ENCODE peak calls at places on chromosomes 6 and 20, in nine cellular contexts. S is uterus, B is HFFc6, Q is left ventricle myocardium inferior, O is AG04450, D is HFF-Myc, R is fibroblast of mammary gland, Y is right atrium auricular region, K is fibroblast of lung. Z is an unnamed sample.

GRCh38 chr6:43972915-43973304 is 154.3 kb downstream of the MRPL14 start:
- DNase-seq in S (peak), B (peak), Q (peak), O (peak), D (peak), R (peak), Y (peak), K (peak), Z (no peak)

GRCh38 chr6:37788259-37788658 is 31.3 kb upstream of the ZFAND3 start:
- DNase-seq in S (no peak), B (no peak), Q (no peak), O (no peak), D (no peak), R (no peak), Y (no peak), K (no peak), Z (no peak)

GRCh38 chr20:62500237-62500864 is 24.6 kb upstream of the GATA5 start:
- DNase-seq in S (peak), B (peak), Q (peak), O (no peak), D (no peak), R (peak), Y (peak), K (peak), Z (no peak)

GRCh38 chr6:42618105-42618504 is 54.3 kb downstream of the UBR2 start:
- DNase-seq in S (no peak), B (no peak), Q (no peak), O (no peak), D (no peak), R (no peak), Y (no peak), K (no peak), Z (no peak)

GRCh38 chr20:6632187-6632586 is 135.3 kb upstream of the BMP2 start:
- DNase-seq in S (peak), B (no peak), Q (peak), O (no peak), D (no peak), R (peak), Y (no peak), K (peak), Z (no peak)

GRCh38 chr6:132790450-132790849 is 8.0 kb downstream of the SLC18B1 start:
- DNase-seq in S (no peak), B (no peak), Q (no peak), O (no peak), D (no peak), R (no peak), Y (no peak), K (no peak), Z (no peak)

GRCh38 chr20:10375191-10375590 is 58.8 kb downstream of the MKKS start:
- DNase-seq in S (no peak), B (no peak), Q (no peak), O (no peak), D (no peak), R (no peak), Y (no peak), K (peak), Z (no peak)

GRCh38 chr6:132478697-132479096 is 34.2 kb downstream of the STX7 start:
- DNase-seq in S (no peak), B (no peak), Q (no peak), O (no peak), D (no peak), R (no peak), Y (no peak), K (no peak), Z (no peak)

GRCh38 chr6:21665101-21665435 is 71.5 kb downstream of the SOX4 start:
- DNase-seq in S (peak), B (no peak), Q (no peak), O (no peak), D (no peak), R (peak), Y (no peak), K (peak), Z (no peak)

GRCh38 chr20:49482173-49482572 is 295 bp downstream of the KCNB1 start:
- DNase-seq in S (no peak), B (no peak), Q (no peak), O (no peak), D (no peak), R (no peak), Y (no peak), K (no peak), Z (no peak)

GRCh38 chr6:73873081-73873480 is 177.1 kb downstream of the CD109 start:
- DNase-seq in S (no peak), B (peak), Q (no peak), O (no peak), D (no peak), R (peak), Y (no peak), K (no peak), Z (no peak)

GRCh38 chr6:81753709-81754678 is 1.5 kb upstream of the TENT5A start:
- DNase-seq in S (peak), B (peak), Q (peak), O (no peak), D (no peak), R (peak), Y (peak), K (peak), Z (no peak)

GRCh38 chr6:92339891-92340290 is 1079.5 kb downstream of the EPHA7 start:
- DNase-seq in S (no peak), B (no peak), Q (no peak), O (no peak), D (no peak), R (no peak), Y (no peak), K (no peak), Z (no peak)

GRCh38 chr20:60160451-60160850 is 202.2 kb downstream of the CDH26 start:
- DNase-seq in S (no peak), B (no peak), Q (no peak), O (no peak), D (no peak), R (no peak), Y (no peak), K (no peak), Z (no peak)

GRCh38 chr6:97669191-97669651 is 386.2 kb upstream of the MMS22L start:
- DNase-seq in S (no peak), B (no peak), Q (peak), O (no peak), D (no peak), R (no peak), Y (no peak), K (peak), Z (no peak)

GRCh38 chr6:110282412-110282811 is 75.7 kb downstream of the METTL24 start:
- DNase-seq in S (no peak), B (no peak), Q (no peak), O (no peak), D (no peak), R (no peak), Y (no peak), K (no peak), Z (no peak)

GRCh38 chr6:69601132-69601531 is 195.7 kb downstream of the LMBRD1 start:
- DNase-seq in S (no peak), B (no peak), Q (no peak), O (no peak), D (no peak), R (no peak), Y (no peak), K (no peak), Z (no peak)

DNA sequence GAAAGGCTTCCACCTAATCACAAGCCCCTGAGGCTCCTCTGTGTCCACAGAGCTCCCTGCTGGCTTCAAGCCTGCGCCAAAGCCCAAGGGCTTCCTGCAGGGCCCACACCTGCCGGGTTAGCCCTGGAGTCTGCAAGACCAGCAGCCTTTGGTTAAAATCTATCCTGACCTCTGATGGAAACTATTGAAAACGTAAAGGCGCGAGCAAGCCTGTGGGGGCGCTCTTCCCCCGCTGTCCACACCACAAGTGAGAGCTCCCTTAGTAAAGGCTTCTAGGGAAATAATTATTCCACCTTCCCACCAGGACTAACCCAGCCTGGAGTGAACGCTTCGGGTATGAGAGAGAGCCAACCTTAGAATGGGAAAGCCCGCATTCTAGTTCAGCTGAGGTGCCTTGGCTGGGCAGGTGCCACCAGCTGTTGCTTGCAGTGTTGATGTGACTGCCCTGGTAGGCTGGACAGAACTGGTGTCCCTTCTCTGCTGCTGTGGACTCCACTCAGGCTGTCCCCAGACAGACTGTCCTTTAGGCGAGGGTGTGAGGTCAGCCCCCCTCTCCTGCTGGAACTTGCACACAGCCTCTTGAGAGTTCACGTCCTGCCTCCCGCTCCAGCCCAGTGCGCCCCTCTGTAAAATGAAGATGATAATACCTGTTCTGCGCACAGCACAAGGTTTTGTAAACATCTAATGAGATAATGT is 68.7 kb downstream of the SYTL3 start:
- DNase-seq in S (no peak), B (no peak), Q (no peak), O (no peak), D (no peak), R (no peak), Y (no peak), K (no peak), Z (no peak)
- TF ChIP-seq CTCF in S (peak), B (peak), Q (peak), O (peak), D (peak), R (peak), Y (peak), K (peak), Z (peak)

GRCh38 chr6:30721198-30722024 is 1.3 kb downstream of the TUBB start:
- DNase-seq in S (peak), B (peak), Q (peak), O (peak), D (no peak), R (peak), Y (peak), K (peak), Z (no peak)
- TF ChIP-seq CTCF in S (peak), B (peak), Q (peak), O (peak), D (peak), R (no peak), Y (peak), K (peak), Z (no peak)

GRCh38 chr20:20821496-20822260 is 109.2 kb upstream of the RALGAPA2 start:
- DNase-seq in S (no peak), B (no peak), Q (no peak), O (no peak), D (no peak), R (no peak), Y (no peak), K (no peak), Z (no peak)
- TF ChIP-seq CTCF in S (no peak), B (no peak), Q (no peak), O (no peak), D (no peak), R (no peak), Y (no peak), K (no peak), Z (no peak)

GRCh38 chr20:57049298-57049697 is 217.1 kb downstream of the BMP7 start:
- DNase-seq in S (no peak), B (no peak), Q (no peak), O (no peak), D (no peak), R (no peak), Y (no peak), K (no peak), Z (no peak)
- TF ChIP-seq CTCF in S (no peak), B (no peak), Q (no peak), O (no peak), D (no peak), R (no peak), Y (no peak), K (no peak), Z (no peak)

GRCh38 chr20:40797425-40797824 is 108.4 kb upstream of the MAFB start:
- DNase-seq in S (no peak), B (peak), Q (no peak), O (no peak), D (no peak), R (peak), Y (peak), K (peak), Z (no peak)
- TF ChIP-seq CTCF in S (no peak), B (peak), Q (peak), O (peak), D (peak), R (peak), Y (peak), K (peak), Z (peak)

GRCh38 chr20:53502820-53503219 is 90.8 kb downstream of the ZNF217 start:
- DNase-seq in S (no peak), B (no peak), Q (no peak), O (no peak), D (no peak), R (no peak), Y (no peak), K (no peak), Z (no peak)
- TF ChIP-seq CTCF in S (no peak), B (no peak), Q (no peak), O (no peak), D (no peak), R (no peak), Y (no peak), K (no peak), Z (no peak)

GRCh38 chr20:22908944-22909343 is 126.2 kb upstream of the SSTR4 start:
- DNase-seq in S (no peak), B (no peak), Q (no peak), O (no peak), D (no peak), R (no peak), Y (no peak), K (no peak), Z (no peak)

GRCh38 chr20:22908437-22908836 is 126.7 kb upstream of the SSTR4 start:
- DNase-seq in S (no peak), B (no peak), Q (no peak), O (no peak), D (no peak), R (no peak), Y (no peak), K (no peak), Z (no peak)

GRCh38 chr20:22910287-22910852 is 124.7 kb upstream of the SSTR4 start:
- DNase-seq in S (no peak), B (no peak), Q (no peak), O (no peak), D (no peak), R (no peak), Y (no peak), K (no peak), Z (no peak)

GRCh38 chr20:22905667-22906066 is 129.4 kb upstream of the SSTR4 start:
- DNase-seq in S (no peak), B (no peak), Q (peak), O (no peak), D (no peak), R (peak), Y (no peak), K (peak), Z (no peak)

GRCh38 chr20:22909436-22909835 is 125.7 kb upstream of the SSTR4 start:
- DNase-seq in S (no peak), B (no peak), Q (no peak), O (no peak), D (no peak), R (no peak), Y (no peak), K (no peak), Z (no peak)
- TF ChIP-seq CTCF in S (no peak), B (no peak), Q (no peak), O (no peak), D (no peak), R (no peak), Y (no peak), K (no peak), Z (no peak)

DNA sequence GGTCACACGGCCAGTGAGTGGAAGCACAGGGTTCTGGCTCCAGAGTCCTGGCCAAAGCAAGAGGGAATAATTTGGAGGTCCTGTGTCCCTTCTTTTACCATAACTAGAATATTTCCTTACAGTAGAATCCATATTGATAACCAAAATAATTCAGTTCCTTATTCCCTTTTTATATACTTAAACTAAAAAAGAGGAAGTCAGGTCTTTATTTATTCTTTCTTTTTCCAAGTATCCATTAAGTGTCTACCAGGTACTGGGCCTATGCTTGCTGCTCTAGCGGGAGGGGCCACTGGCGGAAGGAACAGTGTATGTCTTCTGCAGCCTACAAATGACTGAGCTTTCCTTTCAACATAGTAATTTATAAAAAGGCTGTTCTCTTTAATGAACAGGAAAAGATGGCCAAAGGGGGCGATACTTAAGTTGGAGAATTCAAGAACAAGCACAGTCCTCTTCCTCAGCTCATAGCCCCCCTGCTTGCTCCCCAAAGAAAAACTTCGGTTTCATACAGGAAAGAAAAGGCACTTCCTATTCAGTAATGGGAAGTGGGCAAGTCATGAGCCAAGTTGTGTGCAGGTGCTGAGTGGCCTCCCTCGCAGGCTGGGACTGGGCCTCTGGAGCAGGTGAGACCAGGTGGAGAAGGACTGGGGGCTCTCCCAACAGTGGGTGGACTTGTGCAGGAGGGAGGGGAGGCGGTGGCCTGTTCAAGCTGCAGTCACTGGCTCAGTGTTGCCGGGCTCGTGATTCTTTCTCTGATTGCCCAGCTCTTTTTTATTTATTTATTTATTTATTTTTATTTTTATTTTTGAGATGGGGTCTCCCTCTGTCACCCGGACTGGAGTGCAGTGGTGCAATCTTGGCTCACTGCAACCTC is 110.9 kb downstream of the ARMC2 start:
- DNase-seq in S (no peak), B (no peak), Q (no peak), O (no peak), D (no peak), R (no peak), Y (no peak), K (no peak), Z (no peak)
- TF ChIP-seq CTCF in S (no peak), B (no peak), Q (no peak), O (no peak), D (no peak), R (no peak), Y (no peak), K (no peak), Z (no peak)

Z was measured in epithelial cell of proximal tubule.